ENCODE peak calls at places on chromosomes 1 and 21, in six cellular contexts. One of them, this sample, is unnamed.
A peak's percentile ranks its signal among the peaks of the same experiment; 100 is the strongest.

GRCh38 chr1:200153277-200154055 is 126.0 kb downstream of the NR5A2 start:
- DNase-seq in heart right ventricle: no peak
- DNase-seq in A549: no peak
- DNase-seq in astrocyte of the spinal cord: no peak
- DNase-seq in progenitor cell of endocrine pancreas: no peak
- DNase-seq in pancreas: no peak
- DNase-seq in this sample: no peak

GRCh38 chr1:97467445-97467844 is 453.4 kb downstream of the DPYD start:
- DNase-seq in heart right ventricle: no peak
- DNase-seq in A549: no peak
- DNase-seq in astrocyte of the spinal cord: no peak
- DNase-seq in progenitor cell of endocrine pancreas: no peak
- DNase-seq in pancreas: no peak
- DNase-seq in this sample: no peak

GRCh38 chr1:39258146-39258924 is 53.8 kb downstream of the MACF1 start:
- DNase-seq in heart right ventricle: peak; percentile 26
- DNase-seq in A549: peak; percentile 80
- DNase-seq in astrocyte of the spinal cord: peak; percentile 70
- DNase-seq in progenitor cell of endocrine pancreas: peak; percentile 63
- DNase-seq in pancreas: no peak
- DNase-seq in this sample: peak; percentile 67

GRCh38 chr1:188706742-188707141 is 1770.9 kb downstream of the BRINP3 start:
- DNase-seq in heart right ventricle: no peak
- DNase-seq in A549: peak; percentile 52
- DNase-seq in astrocyte of the spinal cord: peak; percentile 85
- DNase-seq in progenitor cell of endocrine pancreas: no peak
- DNase-seq in pancreas: no peak
- DNase-seq in this sample: no peak

GRCh38 chr1:33599516-33600115 is 127.2 kb downstream of the ZSCAN20 start:
- DNase-seq in heart right ventricle: no peak
- DNase-seq in A549: no peak
- DNase-seq in astrocyte of the spinal cord: no peak
- DNase-seq in progenitor cell of endocrine pancreas: no peak
- DNase-seq in pancreas: no peak
- DNase-seq in this sample: no peak

GRCh38 chr1:1891349-1892078 is 627 bp upstream of the GNB1 start:
- DNase-seq in heart right ventricle: peak; percentile 84
- DNase-seq in A549: peak; percentile 59
- DNase-seq in astrocyte of the spinal cord: peak; percentile 41
- DNase-seq in progenitor cell of endocrine pancreas: peak; percentile 49
- DNase-seq in pancreas: peak; percentile 92
- DNase-seq in this sample: peak; percentile 50

GRCh38 chr1:96598416-96599168 is 123.0 kb upstream of the PTBP2 start:
- DNase-seq in heart right ventricle: no peak
- DNase-seq in A549: no peak
- DNase-seq in astrocyte of the spinal cord: peak; percentile 80
- DNase-seq in progenitor cell of endocrine pancreas: no peak
- DNase-seq in pancreas: no peak
- DNase-seq in this sample: peak; percentile 11

GRCh38 chr21:36507397-36508018 is 27.6 kb upstream of the CLDN14 start:
- DNase-seq in heart right ventricle: no peak
- DNase-seq in A549: no peak
- DNase-seq in astrocyte of the spinal cord: no peak
- DNase-seq in progenitor cell of endocrine pancreas: no peak
- DNase-seq in pancreas: no peak
- DNase-seq in this sample: no peak

GRCh38 chr1:43284711-43285110 is 670 bp downstream of the C1orf210 start:
- DNase-seq in heart right ventricle: no peak
- DNase-seq in A549: no peak
- DNase-seq in astrocyte of the spinal cord: no peak
- DNase-seq in progenitor cell of endocrine pancreas: no peak
- DNase-seq in pancreas: no peak
- DNase-seq in this sample: no peak

GRCh38 chr1:240739139-240739538 is 127.2 kb upstream of the GREM2 start:
- DNase-seq in heart right ventricle: no peak
- DNase-seq in A549: no peak
- DNase-seq in astrocyte of the spinal cord: no peak
- DNase-seq in progenitor cell of endocrine pancreas: no peak
- DNase-seq in pancreas: no peak
- DNase-seq in this sample: no peak

GRCh38 chr1:116724765-116725375 is 29.4 kb upstream of the CD2 start:
- DNase-seq in heart right ventricle: no peak
- DNase-seq in A549: peak; percentile 27
- DNase-seq in astrocyte of the spinal cord: peak; percentile 63
- DNase-seq in progenitor cell of endocrine pancreas: peak; percentile 40
- DNase-seq in pancreas: no peak
- DNase-seq in this sample: peak; percentile 68

GRCh38 chr1:156760092-156760795 is 7.1 kb upstream of the PRCC start:
- DNase-seq in heart right ventricle: no peak
- DNase-seq in A549: no peak
- DNase-seq in astrocyte of the spinal cord: no peak
- DNase-seq in progenitor cell of endocrine pancreas: no peak
- DNase-seq in pancreas: peak; percentile 26
- DNase-seq in this sample: no peak

GRCh38 chr1:243483084-243483845 is 227.4 kb downstream of the SDCCAG8 start:
- DNase-seq in heart right ventricle: no peak
- DNase-seq in A549: no peak
- DNase-seq in astrocyte of the spinal cord: no peak
- DNase-seq in progenitor cell of endocrine pancreas: peak; percentile 31
- DNase-seq in pancreas: no peak
- DNase-seq in this sample: peak; percentile 28

GRCh38 chr1:107739651-107740050 is 225.3 kb downstream of the VAV3 start:
- DNase-seq in heart right ventricle: no peak
- DNase-seq in A549: no peak
- DNase-seq in astrocyte of the spinal cord: no peak
- DNase-seq in progenitor cell of endocrine pancreas: no peak
- DNase-seq in pancreas: no peak
- DNase-seq in this sample: no peak
- TF ChIP-seq CTCF in heart right ventricle: no peak
- TF ChIP-seq CTCF in A549: no peak
- TF ChIP-seq CTCF in astrocyte of the spinal cord: no peak
- TF ChIP-seq CTCF in progenitor cell of endocrine pancreas: peak; percentile 9
- TF ChIP-seq CTCF in pancreas: no peak
- TF ChIP-seq CTCF in this sample: peak; percentile 32

DNA sequence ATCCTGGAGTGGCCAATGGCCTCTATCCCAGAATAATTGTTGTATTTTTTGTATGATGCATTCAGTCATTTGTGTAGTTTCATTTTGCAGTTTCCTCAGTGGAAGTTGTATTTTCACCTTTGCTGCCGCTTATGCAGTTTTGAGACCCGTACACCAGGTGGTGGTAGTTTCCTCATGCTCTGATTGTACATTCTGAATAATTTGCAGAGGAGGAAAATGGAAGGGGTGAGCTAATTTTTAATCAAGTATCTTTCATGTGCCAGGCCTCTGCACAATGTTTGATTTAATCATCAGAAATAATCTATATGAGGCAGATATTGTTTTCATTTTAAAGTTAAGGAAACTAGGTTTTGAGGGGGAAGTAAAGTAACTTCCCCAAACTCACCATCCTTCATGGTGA is 29.5 kb downstream of the HLX start:
- DNase-seq in heart right ventricle: no peak
- DNase-seq in A549: no peak
- DNase-seq in astrocyte of the spinal cord: peak; percentile 49
- DNase-seq in progenitor cell of endocrine pancreas: no peak
- DNase-seq in pancreas: no peak
- DNase-seq in this sample: no peak
- TF ChIP-seq CTCF in heart right ventricle: peak; percentile 66
- TF ChIP-seq CTCF in A549: peak; percentile 33
- TF ChIP-seq CTCF in astrocyte of the spinal cord: peak; percentile 68
- TF ChIP-seq CTCF in progenitor cell of endocrine pancreas: peak; percentile 60
- TF ChIP-seq CTCF in pancreas: peak; percentile 40
- TF ChIP-seq CTCF in this sample: peak; percentile 56

GRCh38 chr1:61210435-61211012 is 128.2 kb downstream of the NFIA start:
- DNase-seq in heart right ventricle: no peak
- DNase-seq in A549: no peak
- DNase-seq in astrocyte of the spinal cord: no peak
- DNase-seq in progenitor cell of endocrine pancreas: no peak
- DNase-seq in pancreas: no peak
- DNase-seq in this sample: no peak
- TF ChIP-seq CTCF in heart right ventricle: no peak
- TF ChIP-seq CTCF in A549: peak; percentile 21
- TF ChIP-seq CTCF in astrocyte of the spinal cord: no peak
- TF ChIP-seq CTCF in progenitor cell of endocrine pancreas: no peak
- TF ChIP-seq CTCF in pancreas: no peak
- TF ChIP-seq CTCF in this sample: no peak

GRCh38 chr1:192732787-192733186 is 76.1 kb upstream of the RGS2 start:
- DNase-seq in heart right ventricle: no peak
- DNase-seq in A549: peak; percentile 10
- DNase-seq in astrocyte of the spinal cord: no peak
- DNase-seq in progenitor cell of endocrine pancreas: no peak
- DNase-seq in pancreas: no peak
- DNase-seq in this sample: no peak
- TF ChIP-seq CTCF in heart right ventricle: no peak
- TF ChIP-seq CTCF in A549: no peak
- TF ChIP-seq CTCF in astrocyte of the spinal cord: no peak
- TF ChIP-seq CTCF in progenitor cell of endocrine pancreas: peak; percentile 31
- TF ChIP-seq CTCF in pancreas: no peak
- TF ChIP-seq CTCF in this sample: peak; percentile 47

GRCh38 chr1:211520641-211521040 is 28.7 kb upstream of the RD3 start:
- DNase-seq in heart right ventricle: no peak
- DNase-seq in A549: no peak
- DNase-seq in astrocyte of the spinal cord: no peak
- DNase-seq in progenitor cell of endocrine pancreas: no peak
- DNase-seq in pancreas: no peak
- DNase-seq in this sample: no peak
- TF ChIP-seq CTCF in heart right ventricle: peak; percentile 28
- TF ChIP-seq CTCF in A549: peak; percentile 15
- TF ChIP-seq CTCF in astrocyte of the spinal cord: peak; percentile 8
- TF ChIP-seq CTCF in progenitor cell of endocrine pancreas: no peak
- TF ChIP-seq CTCF in pancreas: no peak
- TF ChIP-seq CTCF in this sample: no peak

DNA sequence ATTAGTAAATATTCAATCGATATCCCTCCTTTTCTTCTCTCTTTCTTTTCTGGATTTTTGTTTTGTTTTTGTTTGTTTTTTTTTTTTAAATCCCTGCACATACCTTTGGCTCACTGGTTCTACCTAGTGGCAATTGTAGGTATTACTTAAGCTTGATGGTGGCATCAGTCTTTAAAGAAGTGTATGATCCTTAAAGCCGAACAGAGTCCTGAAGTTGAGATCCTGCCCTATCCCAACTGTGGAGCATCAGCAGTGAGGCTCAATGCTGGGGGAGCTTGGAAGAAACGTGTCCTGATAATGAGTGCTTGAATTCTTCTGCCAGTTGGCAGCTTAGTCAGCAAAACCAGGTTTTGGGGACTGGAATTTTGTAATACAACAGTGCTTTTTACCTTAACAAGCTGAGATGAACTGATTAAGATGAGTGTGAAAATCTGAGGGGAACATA is 60.8 kb downstream of the FASLG start:
- DNase-seq in heart right ventricle: no peak
- DNase-seq in A549: peak; percentile 54
- DNase-seq in astrocyte of the spinal cord: peak; percentile 64
- DNase-seq in progenitor cell of endocrine pancreas: no peak
- DNase-seq in pancreas: no peak
- DNase-seq in this sample: no peak
- TF ChIP-seq CTCF in heart right ventricle: peak; percentile 69
- TF ChIP-seq CTCF in A549: peak; percentile 84
- TF ChIP-seq CTCF in astrocyte of the spinal cord: peak; percentile 75
- TF ChIP-seq CTCF in progenitor cell of endocrine pancreas: peak; percentile 82
- TF ChIP-seq CTCF in pancreas: peak; percentile 81
- TF ChIP-seq CTCF in this sample: peak; percentile 81

GRCh38 chr1:224329842-224330753 is at the start of gene NVL:
- DNase-seq in heart right ventricle: peak; percentile 84
- DNase-seq in A549: peak; percentile 91
- DNase-seq in astrocyte of the spinal cord: peak; percentile 91
- DNase-seq in progenitor cell of endocrine pancreas: peak; percentile 61
- DNase-seq in pancreas: peak; percentile 88
- DNase-seq in this sample: peak; percentile 71

GRCh38 chr1:224331326-224331725 is 1.4 kb upstream of the NVL start:
- DNase-seq in heart right ventricle: no peak
- DNase-seq in A549: no peak
- DNase-seq in astrocyte of the spinal cord: no peak
- DNase-seq in progenitor cell of endocrine pancreas: no peak
- DNase-seq in pancreas: no peak
- DNase-seq in this sample: no peak

GRCh38 chr1:224325959-224326358 is 4.0 kb downstream of the NVL start:
- DNase-seq in heart right ventricle: no peak
- DNase-seq in A549: no peak
- DNase-seq in astrocyte of the spinal cord: no peak
- DNase-seq in progenitor cell of endocrine pancreas: no peak
- DNase-seq in pancreas: no peak
- DNase-seq in this sample: no peak

GRCh38 chr1:224329484-224329841 is 509 bp downstream of the NVL start:
- DNase-seq in heart right ventricle: no peak
- DNase-seq in A549: no peak
- DNase-seq in astrocyte of the spinal cord: no peak
- DNase-seq in progenitor cell of endocrine pancreas: no peak
- DNase-seq in pancreas: no peak
- DNase-seq in this sample: no peak

GRCh38 chr1:224328644-224329043 is 1.3 kb downstream of the NVL start:
- DNase-seq in heart right ventricle: no peak
- DNase-seq in A549: no peak
- DNase-seq in astrocyte of the spinal cord: no peak
- DNase-seq in progenitor cell of endocrine pancreas: no peak
- DNase-seq in pancreas: no peak
- DNase-seq in this sample: no peak
- TF ChIP-seq CTCF in heart right ventricle: no peak
- TF ChIP-seq CTCF in A549: no peak
- TF ChIP-seq CTCF in astrocyte of the spinal cord: no peak
- TF ChIP-seq CTCF in progenitor cell of endocrine pancreas: no peak
- TF ChIP-seq CTCF in pancreas: no peak
- TF ChIP-seq CTCF in this sample: no peak

DNA sequence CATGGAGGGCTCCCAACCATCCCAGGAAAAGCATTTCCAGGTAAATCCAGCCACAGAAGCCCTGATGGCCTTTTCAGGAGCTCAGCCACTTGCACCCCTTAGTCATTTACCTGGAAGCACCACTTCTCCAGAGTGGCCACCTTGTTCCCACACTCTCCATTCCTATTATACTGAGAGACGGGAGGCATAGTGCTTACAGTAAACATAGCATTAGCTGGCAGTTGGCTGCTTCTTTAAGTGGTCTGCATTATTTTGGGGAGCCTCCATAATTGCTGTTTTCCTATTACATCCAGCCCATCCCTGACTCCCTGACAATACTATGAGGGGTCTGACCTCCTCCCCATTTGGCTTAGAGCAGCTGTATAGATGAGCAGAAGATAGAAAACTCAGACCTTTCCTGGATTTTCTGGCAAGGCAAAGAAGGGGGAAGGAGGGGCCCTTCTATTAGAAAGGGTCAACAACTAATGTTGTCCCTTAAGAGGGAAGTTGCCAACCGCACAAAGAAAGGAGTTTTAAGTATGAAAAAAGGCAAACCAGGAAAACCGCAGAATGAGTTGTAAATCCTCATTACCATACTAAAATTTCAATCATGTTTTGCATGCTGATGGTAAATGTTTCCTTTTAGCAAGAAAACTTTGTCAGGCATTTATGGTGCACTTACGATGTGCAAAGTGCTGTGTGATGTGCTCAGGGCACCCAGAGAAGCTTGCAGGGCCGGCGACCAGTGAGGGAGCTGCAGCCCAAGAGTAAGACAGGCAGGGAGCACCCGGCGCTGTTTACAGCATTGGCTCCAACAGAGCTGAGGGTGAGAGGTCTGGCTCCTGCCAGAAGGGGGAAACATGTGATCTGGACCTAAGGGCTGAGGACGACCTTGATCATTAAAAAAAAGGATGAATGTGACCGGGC is 167.3 kb downstream of the ZZZ3 start:
- DNase-seq in heart right ventricle: peak; percentile 36
- DNase-seq in A549: no peak
- DNase-seq in astrocyte of the spinal cord: peak; percentile 59
- DNase-seq in progenitor cell of endocrine pancreas: no peak
- DNase-seq in pancreas: no peak
- DNase-seq in this sample: peak; percentile 26
- TF ChIP-seq CTCF in heart right ventricle: peak; percentile 15
- TF ChIP-seq CTCF in A549: no peak
- TF ChIP-seq CTCF in astrocyte of the spinal cord: peak; percentile 32
- TF ChIP-seq CTCF in progenitor cell of endocrine pancreas: peak; percentile 34
- TF ChIP-seq CTCF in pancreas: no peak
- TF ChIP-seq CTCF in this sample: peak; percentile 30